ENCODE peak calls at places on chromosomes 3 and 15, in eight cellular contexts. T is IMR-90, B is K562, O is PC-3, I is neural progenitor cell, G is HCT116, D is mammary epithelial cell, X is hepatocyte. Y is an unnamed sample. For H3K4me1, the result is how much of the 10 kb centered on the place peaks cover.

GRCh38 chr3:31232049-31233040 is 300.4 kb upstream of the STT3B start:
- DNase-seq in T (no peak), B (no peak), G (no peak), X (no peak), D (no peak), I (no peak), O (no peak), Y (peak)

GRCh38 chr15:71294636-71295241 is 179.5 kb downstream of the THSD4 start:
- DNase-seq in G (peak), B (no peak), I (no peak), T (peak), O (peak), D (peak), X (no peak), Y (peak)

GRCh38 chr15:73991260-73991659 is 835 bp downstream of the STOML1 start:
- DNase-seq in I (peak), X (peak), O (no peak), T (no peak), D (no peak), B (no peak), G (no peak), Y (peak)

GRCh38 chr3:195568630-195569029 is 15.1 kb downstream of the APOD start:
- DNase-seq in O (no peak), D (no peak), B (no peak), T (no peak), G (no peak), I (no peak), X (no peak), Y (no peak)

GRCh38 chr3:52046186-52046913 is 10.0 kb downstream of the DUSP7 start:
- DNase-seq in G (peak), X (peak), T (peak), D (peak), I (no peak), O (peak), B (no peak), Y (peak)

GRCh38 chr3:54032598-54032997 is 89.8 kb upstream of the CACNA2D3 start:
- DNase-seq in T (no peak), G (no peak), O (no peak), D (no peak), B (no peak), I (no peak), X (no peak), Y (no peak)

GRCh38 chr15:74653426-74654082 is 37.9 kb downstream of the CLK3 start:
- DNase-seq in O (peak), X (no peak), D (peak), G (peak), T (peak), I (no peak), B (no peak), Y (no peak)

GRCh38 chr15:36465304-36465703 is 114.1 kb upstream of the CDIN1 start:
- DNase-seq in D (no peak), O (peak), T (peak), B (no peak), G (no peak), I (no peak), X (no peak), Y (no peak)

GRCh38 chr3:79019137-79019923 is 748.5 kb downstream of the ROBO1 start:
- DNase-seq in O (peak), T (peak), G (no peak), I (peak), X (peak), D (peak), B (peak), Y (peak)

GRCh38 chr3:13579089-13579488 is 30.2 kb downstream of the FBLN2 start:
- DNase-seq in O (peak), B (peak), I (no peak), T (peak), X (no peak), G (no peak), D (peak), Y (peak)

GRCh38 chr3:69244036-69244435 is 121.6 kb upstream of the LMOD3 start:
- DNase-seq in X (no peak), G (no peak), T (no peak), D (no peak), B (no peak), I (peak), O (no peak), Y (no peak)

GRCh38 chr3:55616803-55617202 is 129.7 kb upstream of the WNT5A start:
- DNase-seq in B (no peak), I (no peak), X (no peak), D (no peak), O (no peak), T (no peak), G (no peak), Y (no peak)

GRCh38 chr3:55615694-55616310 is 128.7 kb upstream of the WNT5A start:
- DNase-seq in D (no peak), X (no peak), T (no peak), G (no peak), I (peak), B (no peak), O (no peak), Y (no peak)

GRCh38 chr3:55619186-55619808 is 132.2 kb upstream of the WNT5A start:
- DNase-seq in G (no peak), I (no peak), O (no peak), B (no peak), T (no peak), D (no peak), X (no peak), Y (no peak)

GRCh38 chr3:55615039-55615693 is 128.1 kb upstream of the WNT5A start:
- DNase-seq in G (no peak), O (peak), I (no peak), B (no peak), T (peak), D (no peak), X (no peak), Y (no peak)

DNA sequence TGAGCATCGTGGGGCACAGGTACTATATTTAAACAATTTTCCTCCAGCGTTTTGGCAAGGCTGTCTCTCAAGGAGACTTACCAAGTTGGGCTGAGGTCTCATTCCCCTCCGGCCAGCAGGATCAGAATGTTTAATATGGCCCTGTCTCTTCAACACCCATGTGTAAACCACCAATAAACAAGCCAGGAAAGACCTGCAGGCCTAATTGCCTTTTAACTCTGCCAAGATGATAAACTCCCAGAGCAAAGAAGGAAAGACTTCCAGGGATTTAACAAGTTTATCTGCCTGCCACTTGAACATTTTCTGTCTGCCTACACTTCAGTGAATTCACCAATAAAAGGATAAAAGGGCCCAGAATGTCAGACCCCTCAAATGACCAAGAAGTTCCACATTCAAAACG is 130.3 kb upstream of the WNT5A start:
- DNase-seq in O (no peak), G (no peak), B (no peak), T (no peak), D (no peak), I (no peak), X (no peak), Y (no peak)
- H3K4me1 ChIP-seq in O (under half), G (under half), B (under half), T (under half), D (under half), I (under half), X (under half), Y (under half)

DNA sequence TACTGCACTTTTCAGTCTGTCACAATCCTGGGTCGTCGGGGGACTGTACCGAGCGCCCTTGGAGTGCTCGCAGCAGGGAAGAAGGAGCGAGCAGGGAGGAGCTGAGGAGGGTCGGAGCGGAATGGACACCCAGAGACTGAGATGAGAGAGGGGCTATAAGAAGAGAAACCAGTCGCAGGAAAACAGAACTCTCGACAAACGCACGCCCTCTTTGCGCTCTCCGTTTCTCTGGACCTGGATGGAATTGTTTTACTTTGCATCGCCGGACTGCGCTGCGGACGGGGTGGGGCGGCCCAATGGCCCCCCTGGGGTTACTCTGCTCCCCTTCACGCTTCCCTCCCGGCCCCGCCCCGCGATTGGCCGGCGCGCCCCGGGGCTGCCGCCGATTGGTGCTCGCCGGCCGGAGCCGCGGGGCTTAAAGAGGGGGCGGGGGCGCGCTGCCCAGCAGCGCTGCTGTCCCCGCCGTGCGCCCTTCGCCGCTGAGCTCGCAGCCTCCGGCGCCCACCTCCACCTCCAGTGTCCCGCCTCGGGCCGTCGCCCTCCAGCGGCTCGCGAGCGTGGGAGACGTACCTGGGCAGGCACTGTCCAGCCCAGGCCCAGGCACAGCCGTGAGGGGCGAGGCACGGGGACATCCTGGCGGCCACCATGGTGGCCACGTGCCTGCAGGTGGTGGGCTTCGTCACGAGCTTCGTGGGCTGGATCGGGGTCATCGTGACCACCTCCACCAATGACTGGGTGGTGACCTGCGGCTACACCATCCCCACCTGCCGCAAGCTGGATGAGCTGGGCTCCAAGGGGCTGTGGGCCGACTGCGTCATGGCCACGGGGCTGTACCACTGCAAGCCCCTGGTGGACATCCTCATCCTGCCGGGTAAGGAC is at the start of gene CLDN11:
- DNase-seq in O (peak), G (no peak), D (no peak), B (no peak), I (peak), X (peak), T (peak), Y (peak)
- H3K4me2 ChIP-seq in O (peak), G (no peak), D (peak), B (no peak), I (peak), X (peak), T (peak), Y (peak)

GRCh38 chr15:98755138-98755537 is 106.8 kb downstream of the IGF1R start:
- DNase-seq in O (no peak), G (no peak), D (peak), I (no peak), B (no peak), T (peak), X (no peak), Y (no peak)
- H3K4me1 ChIP-seq in O (under half), G (under half), D (under half), I (under half), B (under half), T (under half), X (under half), Y (under half)

GRCh38 chr3:32437898-32438297 is 46.2 kb downstream of the CMTM7 start:
- DNase-seq in B (no peak), D (no peak), I (no peak), X (no peak), G (no peak), O (no peak), T (no peak), Y (no peak)
- H3K4me2 ChIP-seq in B (no peak), D (no peak), I (no peak), X (no peak), G (no peak), O (no peak), T (no peak), Y (no peak)

Y was measured in osteoblast.